ENCODE peak calls at places on chromosomes 6 and 20, in seven cellular contexts. Q is breast epithelium, C is skeletal muscle cell, F is ovary, H is heart right ventricle, M is esophagus squamous epithelium, G is cardiac fibroblast. X is an unnamed sample.

GRCh38 chr20:63406617-63407245 is 45.6 kb upstream of the CHRNA4 start:
- DNase-seq in F (no peak), H (no peak), Q (no peak), M (no peak), G (no peak), C (no peak), X (no peak)

GRCh38 chr20:62123450-62124118 is 1.3 kb downstream of the LSM14B start:
- DNase-seq in H (no peak), F (no peak), M (no peak), Q (no peak), C (no peak), G (peak), X (no peak)

GRCh38 chr6:135270676-135271536 is 89.8 kb downstream of the MYB start:
- DNase-seq in F (no peak), C (no peak), Q (peak), G (no peak), H (no peak), M (no peak), X (no peak)

GRCh38 chr6:22079788-22080187 is 217.0 kb downstream of the PRL start:
- DNase-seq in H (no peak), C (no peak), Q (no peak), F (no peak), G (peak), M (no peak), X (no peak)

GRCh38 chr6:24436979-24437378 is 34.2 kb downstream of the MRS2 start:
- DNase-seq in F (no peak), C (no peak), M (no peak), H (no peak), G (no peak), Q (no peak), X (no peak)

GRCh38 chr6:154805288-154805911 is 72.2 kb downstream of the SCAF8 start:
- DNase-seq in C (peak), F (no peak), M (no peak), Q (no peak), G (peak), H (no peak), X (no peak)

GRCh38 chr20:25355191-25355590 is 35.4 kb downstream of the ABHD12 start:
- DNase-seq in G (no peak), Q (no peak), M (no peak), C (no peak), H (no peak), F (no peak), X (no peak)

GRCh38 chr20:34232494-34233087 is 8.6 kb upstream of the ASIP start:
- DNase-seq in H (no peak), Q (no peak), C (no peak), M (no peak), F (no peak), G (no peak), X (no peak)

GRCh38 chr6:137229075-137229759 is 10.0 kb upstream of the IFNGR1 start:
- DNase-seq in F (no peak), H (no peak), M (no peak), C (no peak), Q (no peak), G (no peak), X (no peak)

GRCh38 chr6:168029459-168030217 is 32.2 kb downstream of the KIF25 start:
- DNase-seq in Q (no peak), H (no peak), G (no peak), C (no peak), F (no peak), M (no peak), X (peak)

GRCh38 chr6:32843979-32844838 is at the start of gene PSMB8:
- DNase-seq in C (peak), Q (peak), F (peak), H (peak), M (peak), G (peak), X (no peak)

GRCh38 chr6:32842690-32843089 is 1.2 kb downstream of the PSMB8 start:
- DNase-seq in G (no peak), Q (no peak), M (no peak), H (no peak), F (no peak), C (no peak), X (no peak)

GRCh38 chr6:32840604-32841246 is 2.2 kb upstream of the TAP2 start:
- DNase-seq in C (no peak), H (no peak), M (no peak), F (no peak), Q (no peak), G (no peak), X (no peak)

GRCh38 chr6:32843321-32843978 is 397 bp downstream of the PSMB8 start:
- DNase-seq in F (no peak), G (no peak), C (no peak), M (no peak), Q (no peak), H (no peak), X (peak)

GRCh38 chr6:32842021-32842650 is 1.7 kb downstream of the PSMB8 start:
- DNase-seq in H (no peak), F (no peak), C (no peak), G (no peak), Q (no peak), M (no peak), X (no peak)
- H3K4me3 ChIP-seq in H (no peak), F (no peak), C (no peak), G (no peak), Q (no peak), M (no peak), X (no peak)

DNA sequence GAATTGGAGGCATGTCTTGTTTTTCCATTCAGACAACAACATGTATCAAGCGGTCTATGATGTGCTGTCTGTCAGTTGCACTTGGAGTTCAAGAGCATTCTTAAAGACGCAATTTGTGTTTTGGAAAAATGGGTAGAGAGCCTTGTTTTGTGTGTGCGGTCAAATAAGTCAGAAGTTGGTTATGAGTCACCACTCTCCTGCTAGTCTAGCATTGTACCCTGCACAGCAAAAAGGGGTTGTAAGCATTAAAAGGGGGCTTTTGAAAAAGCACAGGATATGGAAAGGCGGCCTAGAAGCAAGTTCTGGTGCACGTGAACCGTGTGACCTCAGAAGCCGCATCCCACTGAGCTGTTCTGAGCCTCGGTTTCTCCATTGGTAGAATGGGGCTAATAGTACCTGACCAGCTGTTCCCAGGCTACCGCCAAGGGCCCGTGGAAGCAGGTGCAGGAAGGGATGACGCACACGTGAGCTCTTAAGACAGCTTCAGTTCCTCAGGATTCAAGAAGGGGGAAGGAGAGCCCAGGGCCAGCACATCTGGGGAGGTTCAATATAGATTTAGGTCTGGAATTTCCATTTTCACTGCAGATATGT is 61.6 kb upstream of the SNX9 start:
- DNase-seq in C (no peak), M (no peak), Q (no peak), H (no peak), G (peak), F (no peak), X (no peak)
- H3K4me3 ChIP-seq in C (no peak), M (no peak), Q (no peak), H (no peak), G (peak), F (no peak), X (no peak)

GRCh38 chr6:35601331-35602132 is 87.2 kb downstream of the FKBP5 start:
- DNase-seq in Q (no peak), H (no peak), G (peak), M (no peak), C (peak), F (peak), X (no peak)
- H3K4me3 ChIP-seq in Q (no peak), H (no peak), G (peak), M (no peak), C (no peak), F (peak), X (peak)

GRCh38 chr20:32189691-32190607 is 17.6 kb downstream of the PLAGL2 start:
- DNase-seq in M (no peak), Q (peak), F (peak), G (peak), C (no peak), H (peak), X (no peak)

GRCh38 chr20:32188376-32189122 is 19.0 kb downstream of the PLAGL2 start:
- DNase-seq in H (no peak), F (no peak), G (no peak), Q (peak), C (no peak), M (no peak), X (no peak)

GRCh38 chr20:32191422-32191821 is 16.1 kb downstream of the PLAGL2 start:
- DNase-seq in Q (no peak), F (no peak), G (no peak), H (no peak), C (no peak), M (no peak), X (no peak)

GRCh38 chr20:32190608-32191415 is 16.7 kb downstream of the PLAGL2 start:
- DNase-seq in F (no peak), G (no peak), M (no peak), H (no peak), Q (no peak), C (no peak), X (no peak)

DNA sequence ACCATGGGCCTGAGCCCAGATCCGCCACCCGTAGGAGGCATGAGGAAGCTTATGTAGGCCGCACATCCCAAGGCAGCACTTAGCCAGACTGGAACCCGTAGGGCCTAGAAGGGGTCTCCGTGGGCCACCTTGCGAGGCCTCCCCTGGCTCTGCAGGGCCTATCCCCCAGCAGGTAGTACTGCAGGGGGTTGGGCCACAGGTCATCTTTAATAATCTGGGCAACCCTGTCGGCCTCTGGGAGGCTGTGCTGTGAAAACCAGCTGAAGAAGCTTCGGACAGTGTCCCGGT is 18.5 kb downstream of the PLAGL2 start:
- DNase-seq in G (no peak), H (no peak), M (no peak), F (no peak), Q (no peak), C (no peak), X (no peak)
- H3K4me3 ChIP-seq in G (no peak), H (no peak), M (no peak), F (peak), Q (peak), C (no peak), X (peak)

GRCh38 chr20:41032243-41032642 is 3.6 kb downstream of the TOP1 start:
- DNase-seq in H (no peak), G (peak), M (no peak), Q (no peak), F (no peak), C (no peak), X (no peak)
- H3K4me3 ChIP-seq in H (no peak), G (peak), M (no peak), Q (no peak), F (no peak), C (peak), X (no peak)

DNA sequence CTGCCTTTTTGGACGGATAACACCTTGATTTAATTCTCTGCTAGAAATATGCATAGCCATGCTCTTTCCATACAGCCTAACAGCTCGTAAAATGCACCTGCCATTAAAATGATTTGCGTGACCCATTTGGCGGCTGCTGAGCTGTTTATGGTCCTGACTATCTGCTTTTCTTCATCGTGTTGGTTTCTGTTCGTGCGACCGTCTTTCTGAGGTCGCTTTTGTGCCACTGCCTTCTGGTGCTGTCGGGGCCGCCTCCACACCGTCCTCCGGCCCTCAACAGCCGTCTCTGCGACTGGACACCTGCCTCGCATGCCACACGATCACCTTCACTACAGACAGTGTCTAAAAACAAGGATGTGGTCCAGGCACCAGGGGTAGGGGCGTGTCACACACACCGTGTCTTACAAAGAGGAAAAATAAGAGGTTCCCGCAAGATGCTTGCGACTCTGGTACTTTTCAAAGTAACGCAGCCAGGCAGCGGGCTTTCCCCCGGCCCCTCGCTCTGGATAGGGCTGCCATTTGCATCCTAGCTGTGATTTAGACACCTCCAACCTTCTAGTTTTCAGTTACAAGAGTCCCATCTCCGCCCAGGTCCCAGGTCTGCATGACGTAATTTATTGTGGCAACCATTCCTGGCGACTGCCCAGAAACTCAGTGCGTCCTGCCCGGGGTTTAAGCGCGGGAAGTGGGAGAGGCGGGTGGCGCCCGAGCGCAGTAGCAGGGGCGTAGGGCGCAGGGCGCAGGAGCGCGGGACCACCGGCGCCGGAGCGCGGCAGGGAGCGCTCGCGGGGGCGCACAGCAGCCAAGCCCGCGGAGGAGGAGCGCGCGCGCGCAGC is at the start of gene STMND1:
- DNase-seq in Q (peak), M (no peak), C (no peak), F (no peak), H (peak), G (peak), X (no peak)
- H3K4me3 ChIP-seq in Q (peak), M (peak), C (peak), F (peak), H (peak), G (peak), X (peak)

GRCh38 chr6:27757307-27757706 is 154.9 kb downstream of the OR2B2 start:
- DNase-seq in C (no peak), G (peak), M (no peak), F (peak), Q (no peak), H (peak), X (peak)
- H3K4me3 ChIP-seq in C (peak), G (no peak), M (peak), F (peak), Q (peak), H (no peak), X (peak)

GRCh38 chr6:32519117-32519909 is 10.8 kb downstream of the HLA-DRB5 start:
- DNase-seq in F (no peak), H (no peak), C (no peak), G (no peak), Q (no peak), M (no peak), X (no peak)

GRCh38 chr6:32517654-32518445 is 12.2 kb downstream of the HLA-DRB5 start:
- DNase-seq in H (no peak), F (no peak), M (no peak), C (no peak), G (no peak), Q (no peak), X (no peak)

GRCh38 chr6:32519910-32520258 is 10.2 kb downstream of the HLA-DRB5 start:
- DNase-seq in Q (no peak), F (no peak), M (no peak), G (no peak), C (no peak), H (no peak), X (no peak)

DNA sequence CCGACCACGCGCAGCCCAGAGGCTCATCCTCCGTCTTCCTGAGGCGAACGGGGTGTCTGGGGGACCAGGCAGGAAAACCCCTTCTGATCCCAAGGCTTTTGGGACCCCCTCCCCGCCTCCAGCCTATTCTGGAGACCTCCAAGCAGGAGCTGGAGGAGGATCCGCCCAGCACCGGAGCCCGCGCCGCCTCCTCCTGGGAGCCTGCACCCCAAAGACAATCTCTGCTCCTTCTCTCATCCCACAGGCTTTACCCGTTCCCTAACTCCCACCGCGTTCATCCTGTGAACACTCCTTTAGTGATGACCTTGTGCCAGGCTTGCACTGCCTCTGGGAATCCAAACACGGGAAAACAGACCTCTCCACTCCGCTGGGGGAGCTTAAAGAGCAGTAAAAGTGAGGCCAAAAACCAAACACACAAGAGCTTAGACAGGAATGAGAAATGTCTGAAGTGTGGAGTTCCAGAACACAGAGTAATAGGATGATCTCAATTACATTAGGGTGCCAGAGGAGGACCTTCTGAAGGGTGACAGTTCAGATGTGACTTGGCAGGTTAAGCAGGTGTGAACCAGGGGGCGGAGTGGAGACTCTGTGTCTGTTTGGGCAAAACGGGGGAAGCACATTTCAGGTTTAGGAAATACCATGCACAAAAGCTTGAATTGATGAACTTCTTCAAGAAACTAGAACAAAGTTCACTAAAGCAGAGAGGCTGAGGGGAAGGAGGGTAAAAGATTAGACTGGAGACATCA is 7.6 kb downstream of the HLA-DRB5 start:
- DNase-seq in H (no peak), M (no peak), G (no peak), Q (no peak), F (no peak), C (no peak), X (no peak)
- H3K4me3 ChIP-seq in H (no peak), M (no peak), G (no peak), Q (no peak), F (no peak), C (no peak), X (peak)

GRCh38 chr6:116251568-116252384 is 2.1 kb downstream of the TSPYL4 start:
- DNase-seq in F (no peak), G (peak), M (no peak), H (no peak), Q (no peak), C (no peak), X (no peak)
- H3K4me3 ChIP-seq in F (no peak), G (peak), M (no peak), H (no peak), Q (no peak), C (peak), X (peak)